ENCODE peak calls at places on chromosomes 12 and 14, in eight cellular contexts. One of them, this sample, is unnamed.

GRCh38 chr12:57006809-57007475 is 596 bp upstream of the ZBTB39 start:
- DNase-seq in astrocyte of the spinal cord: no peak
- DNase-seq in NT2/D1: no peak
- DNase-seq in GM20000: no peak
- DNase-seq in occipital lobe: no peak
- DNase-seq in foreskin fibroblast: no peak
- DNase-seq in cardiac fibroblast: no peak
- DNase-seq in NCI-H748 treated with DMSO at 0.1 percent for 48 hours: no peak
- DNase-seq in this sample: no peak

GRCh38 chr12:131939007-131939406 is 9.9 kb downstream of the PUS1 start:
- DNase-seq in astrocyte of the spinal cord: no peak
- DNase-seq in occipital lobe: no peak
- DNase-seq in GM20000: no peak
- DNase-seq in cardiac fibroblast: no peak
- DNase-seq in foreskin fibroblast: no peak
- DNase-seq in NCI-H748 treated with DMSO at 0.1 percent for 48 hours: no peak
- DNase-seq in NT2/D1: no peak
- DNase-seq in this sample: no peak

GRCh38 chr12:49933793-49934192 is 16.7 kb upstream of the AQP2 start:
- DNase-seq in NCI-H748 treated with DMSO at 0.1 percent for 48 hours: no peak
- DNase-seq in GM20000: no peak
- DNase-seq in occipital lobe: no peak
- DNase-seq in NT2/D1: no peak
- DNase-seq in astrocyte of the spinal cord: peak; percentile 59
- DNase-seq in cardiac fibroblast: peak; percentile 46
- DNase-seq in foreskin fibroblast: peak; percentile 48
- DNase-seq in this sample: no peak

GRCh38 chr12:5171701-5172100 is 128.0 kb downstream of the KCNA5 start:
- DNase-seq in astrocyte of the spinal cord: peak; percentile 57
- DNase-seq in cardiac fibroblast: peak; percentile 48
- DNase-seq in NT2/D1: peak; percentile 78
- DNase-seq in NCI-H748 treated with DMSO at 0.1 percent for 48 hours: no peak
- DNase-seq in occipital lobe: no peak
- DNase-seq in GM20000: no peak
- DNase-seq in foreskin fibroblast: peak; percentile 31
- DNase-seq in this sample: peak; percentile 54

GRCh38 chr12:132006056-132006680 is 56.4 kb downstream of the EP400 start:
- DNase-seq in foreskin fibroblast: no peak
- DNase-seq in cardiac fibroblast: no peak
- DNase-seq in GM20000: no peak
- DNase-seq in NCI-H748 treated with DMSO at 0.1 percent for 48 hours: no peak
- DNase-seq in NT2/D1: no peak
- DNase-seq in occipital lobe: no peak
- DNase-seq in astrocyte of the spinal cord: no peak
- DNase-seq in this sample: no peak

GRCh38 chr14:58701576-58701975 is 63.8 kb downstream of the DACT1 start:
- DNase-seq in astrocyte of the spinal cord: no peak
- DNase-seq in GM20000: no peak
- DNase-seq in NT2/D1: no peak
- DNase-seq in occipital lobe: no peak
- DNase-seq in NCI-H748 treated with DMSO at 0.1 percent for 48 hours: no peak
- DNase-seq in foreskin fibroblast: no peak
- DNase-seq in cardiac fibroblast: no peak
- DNase-seq in this sample: no peak

GRCh38 chr12:896031-896430 is 53.5 kb downstream of the RAD52 start:
- DNase-seq in astrocyte of the spinal cord: no peak
- DNase-seq in NT2/D1: no peak
- DNase-seq in foreskin fibroblast: no peak
- DNase-seq in occipital lobe: no peak
- DNase-seq in GM20000: no peak
- DNase-seq in cardiac fibroblast: no peak
- DNase-seq in NCI-H748 treated with DMSO at 0.1 percent for 48 hours: no peak
- DNase-seq in this sample: no peak

GRCh38 chr14:69539631-69540410 is 34.9 kb downstream of the CCDC177 start:
- DNase-seq in occipital lobe: no peak
- DNase-seq in foreskin fibroblast: peak; percentile 23
- DNase-seq in GM20000: no peak
- DNase-seq in cardiac fibroblast: peak; percentile 88
- DNase-seq in astrocyte of the spinal cord: peak; percentile 22
- DNase-seq in NT2/D1: no peak
- DNase-seq in NCI-H748 treated with DMSO at 0.1 percent for 48 hours: no peak
- DNase-seq in this sample: no peak

GRCh38 chr12:57146925-57147640 is at the start of gene LRP1-AS:
- DNase-seq in foreskin fibroblast: no peak
- DNase-seq in cardiac fibroblast: no peak
- DNase-seq in NCI-H748 treated with DMSO at 0.1 percent for 48 hours: no peak
- DNase-seq in astrocyte of the spinal cord: no peak
- DNase-seq in GM20000: no peak
- DNase-seq in NT2/D1: no peak
- DNase-seq in occipital lobe: no peak
- DNase-seq in this sample: no peak

GRCh38 chr12:111942557-111942956 is 70.4 kb downstream of the TMEM116 start:
- DNase-seq in cardiac fibroblast: peak; percentile 74
- DNase-seq in foreskin fibroblast: peak; percentile 64
- DNase-seq in astrocyte of the spinal cord: peak; percentile 68
- DNase-seq in NT2/D1: no peak
- DNase-seq in occipital lobe: no peak
- DNase-seq in NCI-H748 treated with DMSO at 0.1 percent for 48 hours: no peak
- DNase-seq in GM20000: no peak
- DNase-seq in this sample: no peak

GRCh38 chr14:46245281-46245680 is 406.3 kb downstream of the RPL10L start:
- DNase-seq in cardiac fibroblast: no peak
- DNase-seq in occipital lobe: peak; percentile 23
- DNase-seq in NT2/D1: no peak
- DNase-seq in astrocyte of the spinal cord: no peak
- DNase-seq in GM20000: no peak
- DNase-seq in foreskin fibroblast: no peak
- DNase-seq in NCI-H748 treated with DMSO at 0.1 percent for 48 hours: no peak
- DNase-seq in this sample: no peak

GRCh38 chr12:115267464-115267863 is 583.5 kb upstream of the TBX3 start:
- DNase-seq in foreskin fibroblast: no peak
- DNase-seq in NT2/D1: no peak
- DNase-seq in GM20000: no peak
- DNase-seq in astrocyte of the spinal cord: no peak
- DNase-seq in occipital lobe: no peak
- DNase-seq in cardiac fibroblast: no peak
- DNase-seq in NCI-H748 treated with DMSO at 0.1 percent for 48 hours: no peak
- DNase-seq in this sample: no peak

GRCh38 chr14:67514203-67514607 is 18.9 kb upstream of the PLEKHH1 start:
- DNase-seq in GM20000: no peak
- DNase-seq in NCI-H748 treated with DMSO at 0.1 percent for 48 hours: no peak
- DNase-seq in astrocyte of the spinal cord: no peak
- DNase-seq in occipital lobe: no peak
- DNase-seq in cardiac fibroblast: no peak
- DNase-seq in foreskin fibroblast: no peak
- DNase-seq in NT2/D1: no peak
- DNase-seq in this sample: no peak

GRCh38 chr12:15527201-15527782 is 205.0 kb downstream of the PTPRO start:
- DNase-seq in NT2/D1: peak; percentile 42
- DNase-seq in NCI-H748 treated with DMSO at 0.1 percent for 48 hours: no peak
- DNase-seq in occipital lobe: peak; percentile 37
- DNase-seq in GM20000: no peak
- DNase-seq in foreskin fibroblast: no peak
- DNase-seq in astrocyte of the spinal cord: no peak
- DNase-seq in cardiac fibroblast: peak; percentile 54
- DNase-seq in this sample: no peak

GRCh38 chr12:121799175-121799841 is 4.5 kb upstream of the SETD1B start:
- DNase-seq in GM20000: peak; percentile 81
- DNase-seq in NT2/D1: no peak
- DNase-seq in NCI-H748 treated with DMSO at 0.1 percent for 48 hours: peak; percentile 51
- DNase-seq in foreskin fibroblast: peak; percentile 79
- DNase-seq in cardiac fibroblast: peak; percentile 82
- DNase-seq in astrocyte of the spinal cord: peak; percentile 81
- DNase-seq in occipital lobe: peak; percentile 48
- DNase-seq in this sample: no peak

GRCh38 chr12:28443337-28443736 is 253.1 kb downstream of the CCDC91 start:
- DNase-seq in occipital lobe: no peak
- DNase-seq in NCI-H748 treated with DMSO at 0.1 percent for 48 hours: no peak
- DNase-seq in foreskin fibroblast: no peak
- DNase-seq in cardiac fibroblast: no peak
- DNase-seq in NT2/D1: no peak
- DNase-seq in GM20000: no peak
- DNase-seq in astrocyte of the spinal cord: no peak
- DNase-seq in this sample: no peak

GRCh38 chr14:104928391-104929133 is 3.9 kb downstream of the PLD4 start:
- DNase-seq in NT2/D1: no peak
- DNase-seq in astrocyte of the spinal cord: no peak
- DNase-seq in occipital lobe: no peak
- DNase-seq in foreskin fibroblast: no peak
- DNase-seq in GM20000: peak; percentile 8
- DNase-seq in cardiac fibroblast: no peak
- DNase-seq in NCI-H748 treated with DMSO at 0.1 percent for 48 hours: no peak
- DNase-seq in this sample: no peak

GRCh38 chr12:76236640-76237039 is 111.6 kb downstream of the BBS10 start:
- DNase-seq in cardiac fibroblast: peak; percentile 79
- DNase-seq in foreskin fibroblast: no peak
- DNase-seq in NT2/D1: no peak
- DNase-seq in NCI-H748 treated with DMSO at 0.1 percent for 48 hours: no peak
- DNase-seq in astrocyte of the spinal cord: peak; percentile 25
- DNase-seq in GM20000: no peak
- DNase-seq in occipital lobe: no peak
- DNase-seq in this sample: no peak

GRCh38 chr12:12661086-12661485 is 34.9 kb downstream of the GPR19 start:
- DNase-seq in foreskin fibroblast: peak; percentile 45
- DNase-seq in NCI-H748 treated with DMSO at 0.1 percent for 48 hours: no peak
- DNase-seq in cardiac fibroblast: peak; percentile 88
- DNase-seq in occipital lobe: no peak
- DNase-seq in astrocyte of the spinal cord: peak; percentile 79
- DNase-seq in NT2/D1: peak; percentile 43
- DNase-seq in GM20000: no peak
- DNase-seq in this sample: no peak

GRCh38 chr12:69008510-69008909 is 75.5 kb upstream of the CPM start:
- DNase-seq in occipital lobe: no peak
- DNase-seq in NCI-H748 treated with DMSO at 0.1 percent for 48 hours: peak; percentile 34
- DNase-seq in cardiac fibroblast: peak; percentile 62
- DNase-seq in NT2/D1: no peak
- DNase-seq in GM20000: no peak
- DNase-seq in astrocyte of the spinal cord: no peak
- DNase-seq in foreskin fibroblast: no peak
- DNase-seq in this sample: no peak

GRCh38 chr12:24561411-24561871 is 387.5 kb downstream of the BCAT1 start:
- DNase-seq in GM20000: no peak
- DNase-seq in occipital lobe: no peak
- DNase-seq in NT2/D1: no peak
- DNase-seq in cardiac fibroblast: peak; percentile 52
- DNase-seq in foreskin fibroblast: no peak
- DNase-seq in astrocyte of the spinal cord: peak; percentile 49
- DNase-seq in NCI-H748 treated with DMSO at 0.1 percent for 48 hours: no peak
- DNase-seq in this sample: no peak

GRCh38 chr12:62712561-62712960 is 222.4 kb downstream of the PPM1H start:
- DNase-seq in NT2/D1: no peak
- DNase-seq in astrocyte of the spinal cord: no peak
- DNase-seq in foreskin fibroblast: no peak
- DNase-seq in cardiac fibroblast: no peak
- DNase-seq in NCI-H748 treated with DMSO at 0.1 percent for 48 hours: no peak
- DNase-seq in occipital lobe: no peak
- DNase-seq in GM20000: no peak
- DNase-seq in this sample: no peak

GRCh38 chr12:89797436-89797835 is 88.8 kb upstream of the ATP2B1 start:
- DNase-seq in cardiac fibroblast: no peak
- DNase-seq in NCI-H748 treated with DMSO at 0.1 percent for 48 hours: no peak
- DNase-seq in astrocyte of the spinal cord: no peak
- DNase-seq in foreskin fibroblast: no peak
- DNase-seq in occipital lobe: no peak
- DNase-seq in GM20000: no peak
- DNase-seq in NT2/D1: no peak
- DNase-seq in this sample: no peak

GRCh38 chr12:124703852-124704251 is 136.4 kb upstream of the NCOR2 start:
- DNase-seq in foreskin fibroblast: no peak
- DNase-seq in astrocyte of the spinal cord: no peak
- DNase-seq in NCI-H748 treated with DMSO at 0.1 percent for 48 hours: no peak
- DNase-seq in NT2/D1: no peak
- DNase-seq in cardiac fibroblast: no peak
- DNase-seq in occipital lobe: no peak
- DNase-seq in GM20000: no peak
- DNase-seq in this sample: no peak

This sample was measured in neuronal stem cell.